ENCODE peak calls at places on chromosomes 13 and 19, in seven cellular contexts. Z, G, H, J, L, B and R are unnamed samples.

GRCh38 chr13:46520188-46520587 is 32.8 kb upstream of the LRCH1 start:
- DNase-seq in Z (no peak), G (no peak), H (no peak), J (no peak), L (no peak), B (no peak), R (no peak)

GRCh38 chr19:36707134-36707533 is 19.7 kb downstream of the ZNF567 start:
- DNase-seq in Z (no peak), G (no peak), H (no peak), J (no peak), L (peak; percentile 1), B (no peak), R (no peak)

GRCh38 chr19:990746-991145 is 6.6 kb downstream of the WDR18 start:
- DNase-seq in Z (no peak), G (no peak), H (no peak), J (no peak), L (no peak), B (no peak), R (no peak)

GRCh38 chr19:1608414-1609391 is 3.4 kb upstream of the UQCR11 start:
- DNase-seq in Z (no peak), G (no peak), H (no peak), J (no peak), L (no peak), B (no peak), R (no peak)

GRCh38 chr19:47107201-47107952 is 6.2 kb downstream of the ZC3H4 start:
- DNase-seq in Z (no peak), G (peak; percentile 93), H (no peak), J (no peak), L (peak; percentile 43), B (no peak), R (no peak)

GRCh38 chr13:66581691-66582090 is 648.4 kb downstream of the PCDH9 start:
- DNase-seq in Z (no peak), G (no peak), H (no peak), J (no peak), L (no peak), B (no peak), R (no peak)

GRCh38 chr19:6047256-6047655 is 63.0 kb downstream of the RFX2 start:
- DNase-seq in Z (peak; percentile 13), G (no peak), H (no peak), J (no peak), L (no peak), B (no peak), R (no peak)

GRCh38 chr19:42111384-42111783 is 20.9 kb downstream of the POU2F2 start:
- DNase-seq in Z (no peak), G (no peak), H (no peak), J (no peak), L (peak; percentile 52), B (no peak), R (no peak)

GRCh38 chr19:16369664-16370576 is 45.3 kb downstream of the KLF2 start:
- DNase-seq in Z (no peak), G (no peak), H (no peak), J (peak; percentile 50), L (no peak), B (no peak), R (no peak)

GRCh38 chr19:27974082-27974513 is 1238.9 kb downstream of the UQCRFS1 start:
- DNase-seq in Z (peak; percentile 53), G (peak; percentile 2), H (no peak), J (no peak), L (peak; percentile 1), B (no peak), R (no peak)

GRCh38 chr19:7706188-7706530 is 4.2 kb upstream of the FCER2 start:
- DNase-seq in Z (no peak), G (no peak), H (no peak), J (no peak), L (no peak), B (no peak), R (no peak)

GRCh38 chr19:46515879-46516350 is 20.2 kb upstream of the PNMA8B start:
- DNase-seq in Z (no peak), G (peak; percentile 23), H (no peak), J (no peak), L (peak; percentile 35), B (no peak), R (peak; percentile 27)

GRCh38 chr13:44904982-44905381 is 84.3 kb downstream of the NUFIP1 start:
- DNase-seq in Z (peak; percentile 43), G (no peak), H (peak; percentile 68), J (no peak), L (peak; percentile 96), B (peak; percentile 73), R (peak; percentile 96)

GRCh38 chr13:51618626-51619025 is 34.4 kb downstream of the WDFY2 start:
- DNase-seq in Z (no peak), G (no peak), H (no peak), J (no peak), L (no peak), B (no peak), R (no peak)

GRCh38 chr19:44883962-44884361 is 7.1 kb upstream of the TOMM40 start:
- DNase-seq in Z (no peak), G (no peak), H (no peak), J (no peak), L (no peak), B (no peak), R (no peak)

GRCh38 chr19:1161716-1162115 is 12.4 kb downstream of the SBNO2 start:
- DNase-seq in Z (peak; percentile 91), G (no peak), H (peak; percentile 82), J (peak; percentile 88), L (peak; percentile 79), B (no peak), R (no peak)

GRCh38 chr13:101917833-101918755 is 465.6 kb downstream of the ITGBL1 start:
- DNase-seq in Z (no peak), G (no peak), H (no peak), J (no peak), L (no peak), B (no peak), R (no peak)

GRCh38 chr13:32894589-32895001 is 121.6 kb upstream of the KL start:
- DNase-seq in Z (no peak), G (no peak), H (no peak), J (no peak), L (peak; percentile 83), B (no peak), R (no peak)

GRCh38 chr13:48291730-48292129 is 11.8 kb upstream of the RB1 start:
- DNase-seq in Z (no peak), G (peak; percentile 41), H (no peak), J (no peak), L (peak; percentile 12), B (no peak), R (no peak)

GRCh38 chr13:29454931-29455481 is 140.5 kb downstream of the SLC7A1 start:
- DNase-seq in Z (no peak), G (peak; percentile 16), H (no peak), J (no peak), L (peak; percentile 59), B (no peak), R (no peak)
- TF ChIP-seq CTCF in Z (no peak), G (peak; percentile 39), H (no peak), J (peak; percentile 29), L (peak; percentile 57), B (no peak), R (peak; percentile 52)

GRCh38 chr19:10226376-10227214 is 4.5 kb downstream of the S1PR2 start:
- DNase-seq in Z (peak; percentile 46), G (no peak), H (peak; percentile 83), J (peak; percentile 75), L (peak; percentile 93), B (peak; percentile 92), R (peak; percentile 93)

GRCh38 chr19:10228393-10228792 is 2.7 kb downstream of the S1PR2 start:
- DNase-seq in Z (no peak), G (no peak), H (no peak), J (no peak), L (no peak), B (no peak), R (no peak)

GRCh38 chr19:10228925-10229324 is 2.2 kb downstream of the S1PR2 start:
- DNase-seq in Z (peak; percentile 33), G (peak; percentile 48), H (no peak), J (no peak), L (peak; percentile 52), B (peak; percentile 34), R (no peak)

GRCh38 chr19:10226021-10226375 is 5.1 kb downstream of the S1PR2 start:
- DNase-seq in Z (no peak), G (no peak), H (no peak), J (no peak), L (no peak), B (no peak), R (no peak)

DNA sequence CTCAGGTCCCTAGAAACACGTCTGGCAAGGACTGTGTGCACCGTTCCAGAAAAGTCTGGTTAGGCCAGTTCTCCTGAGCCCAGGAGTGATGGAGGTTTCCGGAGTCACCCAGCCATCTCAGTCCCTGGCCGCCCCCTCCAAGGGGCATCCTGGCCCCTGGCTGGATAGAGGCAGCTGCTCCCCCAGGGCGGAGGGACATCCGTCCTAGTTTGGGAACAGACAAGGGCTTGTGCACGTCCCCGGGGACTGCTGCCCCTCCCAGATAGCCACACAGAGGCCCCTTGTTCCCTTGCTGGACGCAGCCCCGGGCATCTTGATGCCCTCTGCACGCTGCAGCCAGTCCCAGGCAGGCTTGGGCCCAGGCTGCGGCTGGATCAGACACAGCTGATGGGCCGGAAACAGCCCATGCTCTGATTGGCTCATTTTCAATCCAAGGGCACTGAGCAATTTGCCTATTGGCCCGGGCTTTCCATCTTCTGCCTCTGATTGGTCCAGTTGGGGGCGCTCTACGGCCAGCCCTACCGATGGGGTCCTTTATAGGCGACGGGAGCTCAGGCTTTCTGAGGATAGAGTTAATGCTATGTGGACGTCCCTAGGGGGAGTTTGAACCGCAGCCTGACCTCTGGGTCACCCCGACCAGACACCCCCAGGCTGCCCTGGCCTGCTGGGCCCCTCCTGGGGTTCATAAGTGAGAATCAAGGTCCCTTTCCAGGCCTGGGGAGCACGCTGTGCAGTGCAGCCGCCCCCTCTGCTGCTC is 3.7 kb downstream of the S1PR2 start:
- DNase-seq in Z (no peak), G (no peak), H (peak; percentile 32), J (peak; percentile 63), L (peak; percentile 21), B (peak; percentile 46), R (no peak)
- H3K4me3 ChIP-seq in Z (no peak overlapping the region), G (no peak overlapping the region), H (no peak overlapping the region), J (no peak overlapping the region), L (peak overlapping the region; percentile 32), B (peak overlapping the region; percentile 5), R (peak overlapping the region; percentile 37)

DNA sequence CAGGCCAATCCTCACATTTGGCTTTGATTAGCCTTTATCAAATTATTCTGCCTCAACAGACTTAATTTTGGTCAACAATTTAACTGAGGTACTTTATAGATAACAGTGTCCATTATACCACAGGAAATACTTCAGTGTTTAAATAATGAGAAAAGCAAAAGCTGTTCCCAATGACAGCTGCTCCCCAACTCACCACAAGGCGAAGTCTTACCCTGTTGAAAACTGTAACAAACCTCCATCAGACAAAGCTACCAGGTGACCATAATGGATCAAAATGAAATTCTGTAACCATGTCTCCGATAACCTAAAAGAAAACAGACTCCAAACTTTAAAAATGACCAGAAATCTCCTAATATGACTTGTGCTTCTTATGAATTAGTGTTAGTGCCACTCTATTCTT is 50.3 kb downstream of the ZNF44 start:
- DNase-seq in Z (no peak), G (peak; percentile 21), H (no peak), J (no peak), L (no peak), B (no peak), R (no peak)
- TF ChIP-seq CTCF in Z (no peak), G (peak; percentile 61), H (no peak), J (peak; percentile 10), L (peak; percentile 14), B (no peak), R (no peak)

DNA sequence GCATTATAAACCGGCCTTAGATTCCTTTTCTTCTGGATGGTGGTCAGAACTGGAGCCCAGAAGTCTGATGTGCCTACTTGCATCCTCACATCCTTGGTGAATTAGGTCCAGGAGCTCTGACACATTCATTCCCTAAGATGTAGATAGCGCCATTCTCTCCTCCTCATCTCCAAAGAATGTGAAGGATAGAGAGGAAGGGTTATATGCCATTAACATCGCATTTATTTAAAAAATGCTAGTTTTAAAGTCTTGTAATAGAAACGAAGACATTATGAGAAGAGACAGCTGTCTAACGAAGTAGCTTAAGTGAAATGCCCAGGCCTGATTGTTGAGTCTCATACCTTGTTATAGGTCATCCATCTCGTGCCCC is 9.7 kb downstream of the MBNL2 start:
- DNase-seq in Z (no peak), G (no peak), H (no peak), J (no peak), L (no peak), B (no peak), R (no peak)
- H3K4me3 ChIP-seq in Z (no peak overlapping the region), G (no peak overlapping the region), H (no peak overlapping the region), J (no peak overlapping the region), L (no peak overlapping the region), B (no peak overlapping the region), R (no peak overlapping the region)